ENCODE peak calls at places on chromosomes 3 and 15, in seven cellular contexts. One of them, this sample, is unnamed.

GRCh38 chr3:30895329-30895728 is 868 bp upstream of the GADL1 start:
- DNase-seq in IMR-90: no peak
- DNase-seq in CD8-positive, alpha-beta T cell: no peak
- DNase-seq in lower lobe of right lung: no peak
- DNase-seq in mammary epithelial cell: no peak
- DNase-seq in left ventricle myocardium inferior: no peak
- DNase-seq in A549: no peak
- DNase-seq in this sample: no peak

GRCh38 chr3:14403636-14404395 is 1.4 kb downstream of the SLC6A6 start:
- DNase-seq in IMR-90: no peak
- DNase-seq in CD8-positive, alpha-beta T cell: no peak
- DNase-seq in lower lobe of right lung: peak
- DNase-seq in mammary epithelial cell: no peak
- DNase-seq in left ventricle myocardium inferior: peak
- DNase-seq in A549: peak
- DNase-seq in this sample: no peak

GRCh38 chr3:25047058-25047457 is 381.0 kb upstream of the RARB start:
- DNase-seq in IMR-90: no peak
- DNase-seq in CD8-positive, alpha-beta T cell: no peak
- DNase-seq in lower lobe of right lung: no peak
- DNase-seq in mammary epithelial cell: no peak
- DNase-seq in left ventricle myocardium inferior: no peak
- DNase-seq in A549: no peak
- DNase-seq in this sample: no peak

GRCh38 chr3:33278106-33278672 is 947 bp downstream of the FBXL2 start:
- DNase-seq in IMR-90: no peak
- DNase-seq in CD8-positive, alpha-beta T cell: no peak
- DNase-seq in lower lobe of right lung: no peak
- DNase-seq in mammary epithelial cell: peak
- DNase-seq in left ventricle myocardium inferior: no peak
- DNase-seq in A549: peak
- DNase-seq in this sample: no peak

GRCh38 chr15:32029409-32029861 is 880 bp upstream of the CHRNA7 start:
- DNase-seq in IMR-90: no peak
- DNase-seq in CD8-positive, alpha-beta T cell: no peak
- DNase-seq in lower lobe of right lung: peak
- DNase-seq in mammary epithelial cell: no peak
- DNase-seq in left ventricle myocardium inferior: no peak
- DNase-seq in A549: peak
- DNase-seq in this sample: no peak

GRCh38 chr15:89781891-89782618 is 5.9 kb downstream of the MESP2 start:
- DNase-seq in IMR-90: peak
- DNase-seq in CD8-positive, alpha-beta T cell: no peak
- DNase-seq in lower lobe of right lung: no peak
- DNase-seq in mammary epithelial cell: peak
- DNase-seq in left ventricle myocardium inferior: no peak
- DNase-seq in A549: no peak
- DNase-seq in this sample: no peak

GRCh38 chr3:13896473-13897154 is 16.7 kb upstream of the WNT7A start:
- DNase-seq in IMR-90: peak
- DNase-seq in CD8-positive, alpha-beta T cell: peak
- DNase-seq in lower lobe of right lung: no peak
- DNase-seq in mammary epithelial cell: peak
- DNase-seq in left ventricle myocardium inferior: no peak
- DNase-seq in A549: peak
- DNase-seq in this sample: peak

GRCh38 chr3:30811174-30811795 is 83.2 kb downstream of the GADL1 start:
- DNase-seq in IMR-90: no peak
- DNase-seq in CD8-positive, alpha-beta T cell: no peak
- DNase-seq in lower lobe of right lung: no peak
- DNase-seq in mammary epithelial cell: no peak
- DNase-seq in left ventricle myocardium inferior: no peak
- DNase-seq in A549: no peak
- DNase-seq in this sample: no peak

GRCh38 chr3:42505849-42506410 is 3.5 kb downstream of the VIPR1 start:
- DNase-seq in IMR-90: no peak
- DNase-seq in CD8-positive, alpha-beta T cell: peak
- DNase-seq in lower lobe of right lung: peak
- DNase-seq in mammary epithelial cell: no peak
- DNase-seq in left ventricle myocardium inferior: no peak
- DNase-seq in A549: no peak
- DNase-seq in this sample: no peak

GRCh38 chr3:172648736-172649135 is 62.1 kb downstream of the NCEH1 start:
- DNase-seq in IMR-90: peak
- DNase-seq in CD8-positive, alpha-beta T cell: no peak
- DNase-seq in lower lobe of right lung: no peak
- DNase-seq in mammary epithelial cell: peak
- DNase-seq in left ventricle myocardium inferior: no peak
- DNase-seq in A549: no peak
- DNase-seq in this sample: no peak

GRCh38 chr3:102114264-102114979 is 265.1 kb downstream of the NFKBIZ start:
- DNase-seq in IMR-90: no peak
- DNase-seq in CD8-positive, alpha-beta T cell: peak
- DNase-seq in lower lobe of right lung: no peak
- DNase-seq in mammary epithelial cell: no peak
- DNase-seq in left ventricle myocardium inferior: no peak
- DNase-seq in A549: no peak
- DNase-seq in this sample: peak

GRCh38 chr15:58307313-58307961 is 124.4 kb upstream of the LIPC start:
- DNase-seq in IMR-90: peak
- DNase-seq in CD8-positive, alpha-beta T cell: no peak
- DNase-seq in lower lobe of right lung: no peak
- DNase-seq in mammary epithelial cell: no peak
- DNase-seq in left ventricle myocardium inferior: no peak
- DNase-seq in A549: no peak
- DNase-seq in this sample: no peak

GRCh38 chr3:193830791-193831191 is 237.8 kb downstream of the OPA1 start:
- DNase-seq in IMR-90: no peak
- DNase-seq in CD8-positive, alpha-beta T cell: no peak
- DNase-seq in lower lobe of right lung: no peak
- DNase-seq in mammary epithelial cell: peak
- DNase-seq in left ventricle myocardium inferior: no peak
- DNase-seq in A549: no peak
- DNase-seq in this sample: no peak

GRCh38 chr15:91852741-91853500 is 587 bp upstream of the SLCO3A1 start:
- DNase-seq in IMR-90: peak
- DNase-seq in CD8-positive, alpha-beta T cell: peak
- DNase-seq in lower lobe of right lung: peak
- DNase-seq in mammary epithelial cell: peak
- DNase-seq in left ventricle myocardium inferior: peak
- DNase-seq in A549: peak
- DNase-seq in this sample: peak

GRCh38 chr3:123081718-123082369 is 15.0 kb downstream of the PDIA5 start:
- DNase-seq in IMR-90: no peak
- DNase-seq in CD8-positive, alpha-beta T cell: no peak
- DNase-seq in lower lobe of right lung: no peak
- DNase-seq in mammary epithelial cell: no peak
- DNase-seq in left ventricle myocardium inferior: no peak
- DNase-seq in A549: no peak
- DNase-seq in this sample: no peak

GRCh38 chr3:49802719-49803463 is at the start of gene INKA1:
- DNase-seq in IMR-90: peak
- DNase-seq in CD8-positive, alpha-beta T cell: peak
- DNase-seq in lower lobe of right lung: peak
- DNase-seq in mammary epithelial cell: peak
- DNase-seq in left ventricle myocardium inferior: peak
- DNase-seq in A549: peak
- DNase-seq in this sample: peak

GRCh38 chr3:49805367-49805782 is 2.3 kb downstream of the INKA1 start:
- DNase-seq in IMR-90: peak
- DNase-seq in CD8-positive, alpha-beta T cell: no peak
- DNase-seq in lower lobe of right lung: peak
- DNase-seq in mammary epithelial cell: no peak
- DNase-seq in left ventricle myocardium inferior: peak
- DNase-seq in A549: no peak
- DNase-seq in this sample: no peak

GRCh38 chr3:49804141-49805041 is 1.3 kb downstream of the INKA1 start:
- DNase-seq in IMR-90: no peak
- DNase-seq in CD8-positive, alpha-beta T cell: no peak
- DNase-seq in lower lobe of right lung: peak
- DNase-seq in mammary epithelial cell: peak
- DNase-seq in left ventricle myocardium inferior: peak
- DNase-seq in A549: no peak
- DNase-seq in this sample: no peak

GRCh38 chr3:49801160-49801559 is 1.5 kb upstream of the CDHR4 start:
- DNase-seq in IMR-90: no peak
- DNase-seq in CD8-positive, alpha-beta T cell: no peak
- DNase-seq in lower lobe of right lung: no peak
- DNase-seq in mammary epithelial cell: no peak
- DNase-seq in left ventricle myocardium inferior: no peak
- DNase-seq in A549: no peak
- DNase-seq in this sample: no peak

DNA sequence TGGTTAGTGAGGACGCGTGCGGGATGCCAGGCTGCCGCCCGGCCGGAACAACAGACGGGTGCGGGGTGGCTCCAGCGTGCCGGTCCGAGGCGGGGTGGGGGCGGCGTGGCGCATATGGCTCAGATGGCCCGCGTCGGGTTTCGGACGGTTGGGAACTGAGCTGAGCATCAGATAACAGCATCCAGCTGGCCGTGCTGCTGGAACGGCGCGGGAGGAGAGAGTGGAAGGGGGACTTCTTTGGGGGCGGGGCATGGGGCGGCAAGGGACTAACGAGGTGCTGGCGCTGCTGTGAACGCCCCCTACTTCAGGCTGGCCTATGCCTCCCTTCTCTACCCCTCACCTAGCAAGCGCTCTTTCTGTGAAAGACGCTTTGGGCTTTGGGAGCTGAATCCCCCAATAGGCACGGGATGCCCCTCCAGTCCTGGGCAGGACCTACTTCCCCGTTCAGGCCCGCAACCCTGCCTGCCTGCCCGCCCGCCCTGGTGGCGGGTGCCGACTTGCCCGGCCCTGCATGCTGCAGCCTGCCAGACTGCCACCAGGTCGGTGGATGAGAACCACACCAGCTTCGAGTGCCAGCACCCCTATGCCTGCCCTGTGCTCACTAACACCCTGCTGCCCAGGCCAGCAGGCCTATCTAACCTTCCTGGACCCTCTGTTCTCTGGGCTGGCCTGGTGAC is 541 bp downstream of the INKA1 start:
- DNase-seq in IMR-90: peak
- DNase-seq in CD8-positive, alpha-beta T cell: peak
- DNase-seq in lower lobe of right lung: peak
- DNase-seq in mammary epithelial cell: peak
- DNase-seq in left ventricle myocardium inferior: no peak
- DNase-seq in A549: no peak
- DNase-seq in this sample: peak
- H3K27ac ChIP-seq in IMR-90: peak
- H3K27ac ChIP-seq in CD8-positive, alpha-beta T cell: peak
- H3K27ac ChIP-seq in lower lobe of right lung: peak
- H3K27ac ChIP-seq in mammary epithelial cell: peak
- H3K27ac ChIP-seq in left ventricle myocardium inferior: peak
- H3K27ac ChIP-seq in A549: peak
- H3K27ac ChIP-seq in this sample: peak

GRCh38 chr3:170010498-170010897 is 27.3 kb upstream of the GPR160 start:
- DNase-seq in IMR-90: no peak
- DNase-seq in CD8-positive, alpha-beta T cell: no peak
- DNase-seq in lower lobe of right lung: no peak
- DNase-seq in mammary epithelial cell: no peak
- DNase-seq in left ventricle myocardium inferior: no peak
- DNase-seq in A549: no peak
- DNase-seq in this sample: no peak
- TF ChIP-seq CTCF in IMR-90: no peak
- TF ChIP-seq CTCF in CD8-positive, alpha-beta T cell: no peak
- TF ChIP-seq CTCF in lower lobe of right lung: no peak
- TF ChIP-seq CTCF in mammary epithelial cell: no peak
- TF ChIP-seq CTCF in left ventricle myocardium inferior: no peak
- TF ChIP-seq CTCF in A549: no peak
- TF ChIP-seq CTCF in this sample: no peak

GRCh38 chr3:186616299-186616617 is 3.4 kb downstream of the AHSG start:
- DNase-seq in IMR-90: no peak
- DNase-seq in CD8-positive, alpha-beta T cell: no peak
- DNase-seq in lower lobe of right lung: no peak
- DNase-seq in mammary epithelial cell: no peak
- DNase-seq in left ventricle myocardium inferior: no peak
- DNase-seq in A549: no peak
- DNase-seq in this sample: no peak

GRCh38 chr3:186618318-186618938 is 5.6 kb downstream of the AHSG start:
- DNase-seq in IMR-90: no peak
- DNase-seq in CD8-positive, alpha-beta T cell: no peak
- DNase-seq in lower lobe of right lung: no peak
- DNase-seq in mammary epithelial cell: no peak
- DNase-seq in left ventricle myocardium inferior: no peak
- DNase-seq in A549: no peak
- DNase-seq in this sample: no peak

GRCh38 chr3:186614597-186615483 is 2.0 kb downstream of the AHSG start:
- DNase-seq in IMR-90: peak
- DNase-seq in CD8-positive, alpha-beta T cell: peak
- DNase-seq in lower lobe of right lung: peak
- DNase-seq in mammary epithelial cell: peak
- DNase-seq in left ventricle myocardium inferior: peak
- DNase-seq in A549: peak
- DNase-seq in this sample: peak

GRCh38 chr3:186619787-186620212 is 6.9 kb downstream of the AHSG start:
- DNase-seq in IMR-90: no peak
- DNase-seq in CD8-positive, alpha-beta T cell: no peak
- DNase-seq in lower lobe of right lung: no peak
- DNase-seq in mammary epithelial cell: no peak
- DNase-seq in left ventricle myocardium inferior: no peak
- DNase-seq in A549: no peak
- DNase-seq in this sample: no peak

DNA sequence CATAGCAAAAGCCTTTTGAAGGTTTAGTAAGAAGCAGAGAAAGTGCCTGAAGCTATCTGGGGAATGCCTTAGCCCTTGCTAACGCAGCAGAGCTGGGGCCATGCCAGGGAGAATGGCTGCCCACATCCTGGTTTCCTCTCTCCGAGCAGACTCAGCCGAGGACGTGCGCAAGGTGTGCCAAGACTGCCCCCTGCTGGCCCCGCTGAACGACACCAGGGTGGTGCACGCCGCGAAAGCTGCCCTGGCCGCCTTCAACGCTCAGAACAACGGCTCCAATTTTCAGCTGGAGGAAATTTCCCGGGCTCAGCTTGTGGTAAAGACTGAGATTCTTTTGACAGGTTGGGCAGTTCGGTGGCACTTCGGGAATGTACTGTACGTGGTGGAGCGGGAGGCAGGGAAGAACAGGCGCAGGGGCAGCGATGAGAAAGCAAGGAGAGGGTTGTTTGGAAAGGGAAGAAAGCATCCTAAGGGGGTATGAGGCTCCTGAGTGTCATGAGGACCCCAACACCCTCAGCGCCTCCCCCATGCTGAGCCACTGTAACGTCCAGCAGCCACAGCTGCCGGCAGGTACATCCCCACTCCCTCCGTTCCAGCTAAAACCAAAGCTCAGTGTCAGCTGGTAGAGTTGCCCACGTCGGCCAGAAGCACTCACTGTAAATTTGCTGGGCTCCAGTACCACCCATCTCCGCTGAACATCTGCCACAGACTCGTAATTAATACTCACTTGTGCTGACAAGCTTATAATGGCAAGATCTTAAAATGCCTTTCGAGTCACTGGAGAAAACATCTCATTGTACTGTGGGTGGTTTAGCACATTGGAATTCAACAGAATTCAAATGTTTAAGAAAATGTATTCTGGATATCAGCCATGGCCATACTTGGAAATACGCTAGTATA is 4.4 kb downstream of the AHSG start:
- DNase-seq in IMR-90: peak
- DNase-seq in CD8-positive, alpha-beta T cell: peak
- DNase-seq in lower lobe of right lung: peak
- DNase-seq in mammary epithelial cell: peak
- DNase-seq in left ventricle myocardium inferior: peak
- DNase-seq in A549: peak
- DNase-seq in this sample: peak
- H3K27ac ChIP-seq in IMR-90: no peak
- H3K27ac ChIP-seq in CD8-positive, alpha-beta T cell: no peak
- H3K27ac ChIP-seq in lower lobe of right lung: no peak
- H3K27ac ChIP-seq in mammary epithelial cell: peak
- H3K27ac ChIP-seq in left ventricle myocardium inferior: no peak
- H3K27ac ChIP-seq in A549: peak
- H3K27ac ChIP-seq in this sample: no peak

GRCh38 chr3:62020706-62021105 is 352.6 kb downstream of the FEZF2 start:
- DNase-seq in IMR-90: no peak
- DNase-seq in CD8-positive, alpha-beta T cell: no peak
- DNase-seq in lower lobe of right lung: no peak
- DNase-seq in mammary epithelial cell: no peak
- DNase-seq in left ventricle myocardium inferior: no peak
- DNase-seq in A549: no peak
- DNase-seq in this sample: no peak
- TF ChIP-seq CTCF in IMR-90: no peak
- TF ChIP-seq CTCF in CD8-positive, alpha-beta T cell: no peak
- TF ChIP-seq CTCF in lower lobe of right lung: no peak
- TF ChIP-seq CTCF in mammary epithelial cell: no peak
- TF ChIP-seq CTCF in left ventricle myocardium inferior: no peak
- TF ChIP-seq CTCF in A549: no peak
- TF ChIP-seq CTCF in this sample: no peak

This sample was measured in CD4-positive, alpha-beta T cell.